ENCODE peak calls at places on chromosomes 13 and 19, in four cellular contexts. U is C1 segment of cervical spinal cord, S is NCI-H524, N is NB4. V is an unnamed sample.

GRCh38 chr19:51448011-51448744 is 10.1 kb downstream of the SIGLEC8 start:
- DNase-seq in S (no peak), U (no peak), N (peak; percentile 42), V (no peak)

GRCh38 chr19:57620673-57621348 is 6.8 kb downstream of the ZNF134 start:
- DNase-seq in S (no peak), U (no peak), N (peak; percentile 6), V (no peak)

GRCh38 chr19:10871711-10872550 is 578 bp downstream of the CARM1 start:
- DNase-seq in U (no peak), S (no peak), N (peak; percentile 42), V (no peak)

GRCh38 chr13:24632382-24633121 is 47.7 kb upstream of the ATP12A start:
- DNase-seq in S (no peak), N (peak; percentile 34), U (no peak), V (no peak)

GRCh38 chr13:111241006-111241755 is 79.3 kb upstream of the TEX29 start:
- DNase-seq in U (peak; percentile 73), N (no peak), S (no peak), V (no peak)

GRCh38 chr13:24746618-24747247 is 17.2 kb upstream of the RNF17 start:
- DNase-seq in S (no peak), N (peak; percentile 48), U (no peak), V (no peak)

GRCh38 chr13:21898990-21899389 is 228.1 kb downstream of the FGF9 start:
- DNase-seq in S (no peak), U (no peak), N (no peak), V (no peak)

GRCh38 chr13:112331675-112332074 is 44.5 kb upstream of the SPACA7 start:
- DNase-seq in U (no peak), S (no peak), N (no peak), V (no peak)

GRCh38 chr13:57629391-57629804 is 2.1 kb upstream of the PCDH17 start:
- DNase-seq in N (no peak), U (peak; percentile 58), S (no peak), V (no peak)

GRCh38 chr19:48419158-48419920 is 25.9 kb downstream of the GRIN2D start:
- DNase-seq in U (no peak), S (peak; percentile 37), N (peak; percentile 91), V (no peak)

GRCh38 chr19:44869728-44870470 is 21.2 kb upstream of the TOMM40 start:
- DNase-seq in U (no peak), S (no peak), N (peak; percentile 58), V (no peak)

GRCh38 chr13:33340631-33341030 is 55.1 kb upstream of the STARD13 start:
- DNase-seq in U (no peak), N (peak; percentile 64), S (no peak), V (no peak)

GRCh38 chr19:46841458-46842083 is 9.1 kb downstream of the AP2S1 start:
- DNase-seq in U (no peak), S (no peak), N (no peak), V (no peak)

GRCh38 chr19:48069435-48069834 is 25.6 kb upstream of the CABP5 start:
- DNase-seq in S (no peak), N (no peak), U (no peak), V (peak; percentile 26)

GRCh38 chr13:87147076-87147475 is 524.1 kb upstream of the SLITRK5 start:
- DNase-seq in S (no peak), N (no peak), U (no peak), V (no peak)

GRCh38 chr19:46731007-46731501 is 14.1 kb upstream of the PRKD2 start:
- DNase-seq in N (peak; percentile 100), S (no peak), U (no peak), V (no peak)

GRCh38 chr19:45113628-45114027 is 20.6 kb downstream of the PPP1R37 start:
- DNase-seq in N (no peak), U (no peak), S (no peak), V (no peak)

GRCh38 chr13:108851660-108852059 is 222.2 kb downstream of the MYO16 start:
- DNase-seq in S (no peak), N (no peak), U (no peak), V (no peak)

GRCh38 chr13:33940898-33941297 is 122.9 kb downstream of the RFC3 start:
- DNase-seq in U (no peak), N (no peak), S (no peak), V (no peak)

GRCh38 chr13:67408823-67409222 is 178.7 kb upstream of the PCDH9 start:
- DNase-seq in U (no peak), S (peak; percentile 44), N (no peak), V (peak; percentile 39)

GRCh38 chr19:19997656-19998268 is 41.5 kb downstream of the ZNF682 start:
- DNase-seq in U (no peak), N (peak; percentile 49), S (no peak), V (peak; percentile 22)

V was measured in HuH-7.